ENCODE peak calls at places on chromosome 21, in eight cellular contexts. R is A549; Q is MCF 10A; P is stimulated activated CD4-positive, alpha-beta T cell treated with anti-CD3 and anti-CD28 coated beads, Interleukin-12 subunit alpha, Interleukin-12 subunit beta, amount 100 ng/mL, for 48 hours; X is ovary; L is iPS-NIHi11; E is activated T-cell treated with anti-CD3 and anti-CD28 coated beads for 1 hour; N is endodermal cell. J is an unnamed sample.

GRCh38 chr21:33881689-33882440 is 33.7 kb downstream of the ATP5PO start:
- DNase-seq in R (no peak), Q (no peak), P (no peak), X (no peak), L (no peak), E (no peak), N (no peak), J (no peak)

GRCh38 chr21:43702785-43703067 is 16.2 kb upstream of the PDXK start:
- DNase-seq in R (no peak), Q (no peak), P (no peak), X (no peak), L (no peak), E (no peak), N (no peak), J (no peak)

GRCh38 chr21:45327458-45328197 is 39.9 kb upstream of the POFUT2 start:
- DNase-seq in R (no peak), Q (no peak), P (no peak), X (peak), L (no peak), E (no peak), N (peak), J (no peak)

GRCh38 chr21:15422761-15423160 is 307.0 kb upstream of the USP25 start:
- DNase-seq in R (no peak), Q (peak), P (no peak), X (no peak), L (no peak), E (no peak), N (no peak), J (no peak)

GRCh38 chr21:39098696-39099111 is 84.5 kb downstream of the PSMG1 start:
- DNase-seq in R (no peak), Q (no peak), P (no peak), X (no peak), L (no peak), E (no peak), N (no peak), J (no peak)

GRCh38 chr21:16061194-16061593 is 331.4 kb downstream of the USP25 start:
- DNase-seq in R (no peak), Q (no peak), P (no peak), X (no peak), L (no peak), E (no peak), N (no peak), J (no peak)

GRCh38 chr21:42860345-42860744 is 19.0 kb downstream of the WDR4 start:
- DNase-seq in R (no peak), Q (no peak), P (no peak), X (no peak), L (no peak), E (no peak), N (no peak), J (no peak)

GRCh38 chr21:31108969-31109368 is 70.7 kb upstream of the KRTAP19-8 start:
- DNase-seq in R (no peak), Q (peak), P (no peak), X (no peak), L (no peak), E (no peak), N (no peak), J (no peak)

GRCh38 chr21:45802425-45802824 is 158.9 kb downstream of the PCBP3 start:
- DNase-seq in R (no peak), Q (no peak), P (no peak), X (no peak), L (no peak), E (no peak), N (no peak), J (no peak)

GRCh38 chr21:31493350-31493880 is 149.4 kb upstream of the TIAM1 start:
- DNase-seq in R (no peak), Q (no peak), P (no peak), X (no peak), L (no peak), E (no peak), N (no peak), J (no peak)

GRCh38 chr21:41958886-41959563 is 5.2 kb upstream of the C2CD2 start:
- DNase-seq in R (no peak), Q (peak), P (no peak), X (no peak), L (no peak), E (no peak), N (peak), J (no peak)

GRCh38 chr21:42062543-42063022 is 8.5 kb upstream of the UMODL1 start:
- DNase-seq in R (no peak), Q (no peak), P (peak), X (no peak), L (no peak), E (peak), N (no peak), J (no peak)